ENCODE peak calls at places on chromosomes 16 and 17, in four cellular contexts. One of them, this sample, is unnamed.

GRCh38 chr17:56690441-56691291 is 97.2 kb downstream of the NOG start:
- DNase-seq in fibroblast of lung: no peak
- DNase-seq in K562: no peak
- DNase-seq in PC-9: no peak
- DNase-seq in this sample: no peak

GRCh38 chr16:61617214-61617783 is 418.9 kb downstream of the CDH8 start:
- DNase-seq in fibroblast of lung: no peak
- DNase-seq in K562: no peak
- DNase-seq in PC-9: no peak
- DNase-seq in this sample: no peak

GRCh38 chr17:77332981-77333685 is 192.4 kb downstream of the SEC14L1 start:
- DNase-seq in fibroblast of lung: peak
- DNase-seq in K562: peak
- DNase-seq in PC-9: peak
- DNase-seq in this sample: peak

GRCh38 chr17:1997587-1998425 is 27.3 kb downstream of the RTN4RL1 start:
- DNase-seq in fibroblast of lung: no peak
- DNase-seq in K562: no peak
- DNase-seq in PC-9: no peak
- DNase-seq in this sample: no peak

GRCh38 chr17:12719948-12720347 is 54.3 kb downstream of the MYOCD start:
- DNase-seq in fibroblast of lung: no peak
- DNase-seq in K562: no peak
- DNase-seq in PC-9: no peak
- DNase-seq in this sample: no peak

GRCh38 chr16:1308036-1308976 is 1.1 kb upstream of the UBE2I start:
- DNase-seq in fibroblast of lung: peak
- DNase-seq in K562: peak
- DNase-seq in PC-9: peak
- DNase-seq in this sample: no peak

GRCh38 chr17:17361543-17362511 is 58.7 kb downstream of the NT5M start:
- DNase-seq in fibroblast of lung: no peak
- DNase-seq in K562: no peak
- DNase-seq in PC-9: no peak
- DNase-seq in this sample: no peak

GRCh38 chr16:7246578-7246977 is 86.1 kb upstream of the RBFOX1 start:
- DNase-seq in fibroblast of lung: no peak
- DNase-seq in K562: peak
- DNase-seq in PC-9: no peak
- DNase-seq in this sample: no peak

GRCh38 chr17:68627956-68628355 is 26.8 kb upstream of the FAM20A start:
- DNase-seq in fibroblast of lung: no peak
- DNase-seq in K562: no peak
- DNase-seq in PC-9: no peak
- DNase-seq in this sample: no peak

GRCh38 chr17:41404024-41404651 is 6.7 kb upstream of the KRT31 start:
- DNase-seq in fibroblast of lung: peak
- DNase-seq in K562: no peak
- DNase-seq in PC-9: peak
- DNase-seq in this sample: no peak

GRCh38 chr17:32659419-32659842 is 172.6 kb downstream of the CDK5R1 start:
- DNase-seq in fibroblast of lung: peak
- DNase-seq in K562: peak
- DNase-seq in PC-9: no peak
- DNase-seq in this sample: peak

GRCh38 chr16:27520982-27521673 is 28.6 kb downstream of the GTF3C1 start:
- DNase-seq in fibroblast of lung: peak
- DNase-seq in K562: no peak
- DNase-seq in PC-9: no peak
- DNase-seq in this sample: no peak

GRCh38 chr16:20026673-20027072 is 47.0 kb downstream of the GPR139 start:
- DNase-seq in fibroblast of lung: no peak
- DNase-seq in K562: no peak
- DNase-seq in PC-9: no peak
- DNase-seq in this sample: no peak

GRCh38 chr17:78127888-78128615 is 503 bp downstream of the TMC6 start:
- DNase-seq in fibroblast of lung: no peak
- DNase-seq in K562: peak
- DNase-seq in PC-9: no peak
- DNase-seq in this sample: peak

GRCh38 chr17:79706931-79707382 is 23.8 kb upstream of the ENPP7 start:
- DNase-seq in fibroblast of lung: no peak
- DNase-seq in K562: no peak
- DNase-seq in PC-9: no peak
- DNase-seq in this sample: no peak

GRCh38 chr16:89973654-89974335 is 25.2 kb downstream of the DEF8 start:
- DNase-seq in fibroblast of lung: no peak
- DNase-seq in K562: no peak
- DNase-seq in PC-9: no peak
- DNase-seq in this sample: no peak

GRCh38 chr16:89974860-89975259 is 26.3 kb downstream of the DEF8 start:
- DNase-seq in fibroblast of lung: no peak
- DNase-seq in K562: no peak
- DNase-seq in PC-9: no peak
- DNase-seq in this sample: no peak

GRCh38 chr16:89973235-89973634 is 24.7 kb downstream of the DEF8 start:
- DNase-seq in fibroblast of lung: no peak
- DNase-seq in K562: no peak
- DNase-seq in PC-9: no peak
- DNase-seq in this sample: no peak

GRCh38 chr16:89971495-89972243 is 23.1 kb downstream of the DEF8 start:
- DNase-seq in fibroblast of lung: peak
- DNase-seq in K562: no peak
- DNase-seq in PC-9: no peak
- DNase-seq in this sample: no peak

GRCh38 chr16:89972244-89973234 is 24.0 kb downstream of the DEF8 start:
- DNase-seq in fibroblast of lung: peak
- DNase-seq in K562: peak
- DNase-seq in PC-9: peak
- DNase-seq in this sample: peak
- TF ChIP-seq CTCF in fibroblast of lung: no peak
- TF ChIP-seq CTCF in K562: no peak
- TF ChIP-seq CTCF in PC-9: no peak
- TF ChIP-seq CTCF in this sample: no peak

GRCh38 chr16:149024-149675 is 3.3 kb upstream of the HBZ start:
- DNase-seq in fibroblast of lung: peak
- DNase-seq in K562: no peak
- DNase-seq in PC-9: no peak
- DNase-seq in this sample: no peak

GRCh38 chr16:159136-159849 is 6.5 kb upstream of the HBM start:
- DNase-seq in fibroblast of lung: no peak
- DNase-seq in K562: no peak
- DNase-seq in PC-9: no peak
- DNase-seq in this sample: no peak

GRCh38 chr16:155031-155398 is 2.6 kb downstream of the HBZ start:
- DNase-seq in fibroblast of lung: no peak
- DNase-seq in K562: no peak
- DNase-seq in PC-9: no peak
- DNase-seq in this sample: no peak

GRCh38 chr16:152141-153128 is at the start of gene HBZ:
- DNase-seq in fibroblast of lung: no peak
- DNase-seq in K562: peak
- DNase-seq in PC-9: no peak
- DNase-seq in this sample: no peak

GRCh38 chr16:154223-155030 is 2.0 kb downstream of the HBZ start:
- DNase-seq in fibroblast of lung: peak
- DNase-seq in K562: peak
- DNase-seq in PC-9: no peak
- DNase-seq in this sample: peak
- H3K4me2 ChIP-seq in fibroblast of lung: peak
- H3K4me2 ChIP-seq in K562: peak
- H3K4me2 ChIP-seq in PC-9: peak
- H3K4me2 ChIP-seq in this sample: peak

GRCh38 chr17:40316571-40317344 is 7.8 kb downstream of the RARA start:
- DNase-seq in fibroblast of lung: peak
- DNase-seq in K562: no peak
- DNase-seq in PC-9: peak
- DNase-seq in this sample: no peak
- H3K4me3 ChIP-seq in fibroblast of lung: peak
- H3K4me3 ChIP-seq in K562: no peak
- H3K4me3 ChIP-seq in PC-9: peak
- H3K4me3 ChIP-seq in this sample: no peak

GRCh38 chr17:75854111-75854748 is 905 bp downstream of the WBP2 start:
- DNase-seq in fibroblast of lung: peak
- DNase-seq in K562: no peak
- DNase-seq in PC-9: peak
- DNase-seq in this sample: no peak

GRCh38 chr17:75855310-75856061 is at the start of gene WBP2:
- DNase-seq in fibroblast of lung: peak
- DNase-seq in K562: peak
- DNase-seq in PC-9: peak
- DNase-seq in this sample: peak

GRCh38 chr17:75856062-75856681 is 1.0 kb upstream of the WBP2 start:
- DNase-seq in fibroblast of lung: no peak
- DNase-seq in K562: no peak
- DNase-seq in PC-9: peak
- DNase-seq in this sample: peak

GRCh38 chr17:75853410-75853809 is 1.7 kb downstream of the WBP2 start:
- DNase-seq in fibroblast of lung: peak
- DNase-seq in K562: no peak
- DNase-seq in PC-9: peak
- DNase-seq in this sample: no peak

GRCh38 chr17:75854881-75855309 is 240 bp downstream of the WBP2 start:
- DNase-seq in fibroblast of lung: no peak
- DNase-seq in K562: peak
- DNase-seq in PC-9: no peak
- DNase-seq in this sample: no peak
- TF ChIP-seq CTCF in fibroblast of lung: no peak
- TF ChIP-seq CTCF in K562: no peak
- TF ChIP-seq CTCF in PC-9: no peak
- TF ChIP-seq CTCF in this sample: no peak

DNA sequence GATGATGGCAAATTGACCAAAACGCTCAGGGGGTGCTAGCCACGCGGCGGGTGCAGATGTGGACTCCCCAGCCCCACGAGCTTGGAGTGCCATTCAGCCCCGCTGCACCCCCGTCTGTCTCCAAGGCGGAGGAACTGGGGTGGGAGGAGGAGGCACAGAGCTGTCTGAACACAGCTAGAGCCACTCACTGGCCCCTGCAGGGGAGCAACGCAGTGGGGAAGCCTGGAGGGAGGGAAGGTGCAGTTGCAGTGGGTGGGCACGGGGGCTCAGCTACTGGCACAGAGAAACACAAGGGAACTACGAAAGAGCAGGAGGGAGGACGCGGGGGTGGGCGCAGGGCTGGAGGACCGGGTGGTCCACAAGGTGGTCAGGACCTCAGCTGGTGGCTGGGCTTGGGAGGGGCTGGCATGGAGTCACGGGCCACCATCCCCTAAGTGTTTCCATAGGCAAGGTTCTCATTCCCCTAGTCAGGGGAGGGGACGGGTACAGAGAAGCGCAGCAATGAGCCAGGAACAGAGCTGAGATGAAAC is 46.3 kb upstream of the CDR2 start:
- DNase-seq in fibroblast of lung: no peak
- DNase-seq in K562: no peak
- DNase-seq in PC-9: no peak
- DNase-seq in this sample: no peak
- H3K4me2 ChIP-seq in fibroblast of lung: no peak
- H3K4me2 ChIP-seq in K562: no peak
- H3K4me2 ChIP-seq in PC-9: no peak
- H3K4me2 ChIP-seq in this sample: no peak

DNA sequence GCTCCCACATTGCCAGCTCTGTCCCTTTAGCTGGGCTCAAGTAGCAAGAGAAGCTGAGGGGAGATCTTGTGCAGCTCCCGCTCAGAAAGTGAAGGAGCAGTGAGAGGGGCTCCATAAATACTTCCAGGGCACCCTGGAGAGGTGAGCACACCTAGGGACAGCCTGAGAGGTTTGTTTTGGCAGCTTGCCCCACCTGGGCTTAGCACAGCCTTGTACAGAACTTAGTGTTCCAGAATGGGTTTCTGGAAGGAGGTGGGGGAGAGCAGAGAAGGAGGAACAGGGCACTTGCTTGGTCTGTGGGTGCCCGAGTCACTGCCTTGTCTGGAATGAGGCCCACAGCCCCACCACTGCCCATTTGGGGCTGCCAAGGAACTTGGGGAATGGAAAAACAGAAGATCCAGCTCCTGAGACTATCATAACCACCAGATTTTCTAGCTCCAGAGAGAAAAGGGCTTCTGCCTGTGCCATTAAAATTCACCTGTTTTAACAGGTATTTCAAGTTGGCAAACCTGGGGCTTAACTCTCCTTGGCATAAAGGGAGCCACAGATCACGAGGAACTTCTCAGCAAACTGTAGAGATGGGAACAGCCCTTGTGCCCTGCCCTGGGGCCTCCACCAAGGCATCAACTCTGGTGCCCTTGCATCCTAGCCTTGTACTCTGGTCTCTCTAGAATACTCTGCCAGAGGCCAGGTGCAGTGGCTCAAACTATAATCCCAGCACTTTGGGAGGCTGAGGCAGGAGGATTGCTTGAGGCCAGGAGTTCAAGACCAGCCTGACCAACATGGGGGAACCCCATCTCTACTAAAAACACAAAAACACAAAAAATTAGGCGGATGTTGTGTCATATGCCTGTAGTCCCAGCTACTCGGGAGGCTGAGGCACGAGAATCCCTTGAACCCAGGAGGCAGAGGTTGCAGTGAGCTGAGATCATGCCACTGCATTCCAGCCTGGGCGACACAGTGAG is 1.9 kb downstream of the PRR15L start:
- DNase-seq in fibroblast of lung: no peak
- DNase-seq in K562: no peak
- DNase-seq in PC-9: no peak
- DNase-seq in this sample: no peak
- H3K4me3 ChIP-seq in fibroblast of lung: no peak
- H3K4me3 ChIP-seq in K562: no peak
- H3K4me3 ChIP-seq in PC-9: peak
- H3K4me3 ChIP-seq in this sample: no peak

GRCh38 chr17:7523033-7523432 is 25.8 kb upstream of the TNFSF12 start:
- DNase-seq in fibroblast of lung: no peak
- DNase-seq in K562: peak
- DNase-seq in PC-9: no peak
- DNase-seq in this sample: peak
- TF ChIP-seq CTCF in fibroblast of lung: peak
- TF ChIP-seq CTCF in K562: peak
- TF ChIP-seq CTCF in PC-9: peak
- TF ChIP-seq CTCF in this sample: peak

This sample was measured in OCI-LY7.